ENCODE peak calls at places on chromosomes 5 and 9, in seven cellular contexts. M is sigmoid colon, G is kidney, X is mesendoderm, P is uterus, F is transverse colon, C is mammary epithelial cell. I is an unnamed sample.

GRCh38 chr5:150394912-150395689 is 17.6 kb downstream of the CD74 start:
- DNase-seq in M (no peak), G (peak; percentile 71), X (no peak), P (no peak), F (no peak), C (no peak), I (no peak)

GRCh38 chr9:104091708-104092107 is 2.4 kb upstream of the SMC2 start:
- DNase-seq in M (peak; percentile 83), G (no peak), X (peak; percentile 11), P (peak; percentile 76), F (peak; percentile 51), C (peak; percentile 24), I (no peak)

GRCh38 chr9:89418112-89418872 is 79.6 kb downstream of the SEMA4D start:
- DNase-seq in M (no peak), G (no peak), X (no peak), P (no peak), F (no peak), C (no peak), I (no peak)

GRCh38 chr5:138110266-138110963 is 26.6 kb downstream of the WNT8A start:
- DNase-seq in M (no peak), G (no peak), X (peak; percentile 73), P (no peak), F (no peak), C (no peak), I (no peak)

GRCh38 chr5:144276034-144276822 is 105.6 kb downstream of the KCTD16 start:
- DNase-seq in M (no peak), G (no peak), X (no peak), P (no peak), F (no peak), C (no peak), I (no peak)

GRCh38 chr9:126338945-126339344 is 12.3 kb downstream of the MVB12B start:
- DNase-seq in M (no peak), G (no peak), X (no peak), P (no peak), F (no peak), C (no peak), I (no peak)

GRCh38 chr5:140734354-140734753 is 34.1 kb downstream of the ZMAT2 start:
- DNase-seq in M (no peak), G (no peak), X (peak; percentile 8), P (no peak), F (no peak), C (no peak), I (peak; percentile 50)

GRCh38 chr5:125584119-125584518 is 837.7 kb upstream of the ZNF608 start:
- DNase-seq in M (no peak), G (no peak), X (no peak), P (no peak), F (no peak), C (no peak), I (no peak)

GRCh38 chr5:76807296-76807695 is 11.5 kb upstream of the F2RL1 start:
- DNase-seq in M (no peak), G (no peak), X (peak; percentile 89), P (no peak), F (no peak), C (peak; percentile 85), I (no peak)

GRCh38 chr9:20403346-20403745 is 219.0 kb downstream of the MLLT3 start:
- DNase-seq in M (no peak), G (no peak), X (peak; percentile 47), P (no peak), F (no peak), C (no peak), I (no peak)

GRCh38 chr9:35628389-35628991 is 10.3 kb upstream of the CD72 start:
- DNase-seq in M (no peak), G (no peak), X (no peak), P (no peak), F (no peak), C (no peak), I (no peak)

GRCh38 chr9:127936347-127936852 is 1.3 kb downstream of the DPM2 start:
- DNase-seq in M (no peak), G (no peak), X (no peak), P (no peak), F (no peak), C (no peak), I (no peak)

GRCh38 chr9:127935765-127936221 is 1.9 kb downstream of the DPM2 start:
- DNase-seq in M (no peak), G (no peak), X (no peak), P (no peak), F (no peak), C (no peak), I (no peak)

GRCh38 chr9:127934986-127935385 is 2.7 kb downstream of the DPM2 start:
- DNase-seq in M (no peak), G (no peak), X (no peak), P (no peak), F (no peak), C (no peak), I (no peak)

GRCh38 chr9:127937046-127937382 is 640 bp downstream of the DPM2 start:
- DNase-seq in M (no peak), G (no peak), X (no peak), P (no peak), F (no peak), C (no peak), I (no peak)

GRCh38 chr9:127934248-127934647 is 3.4 kb downstream of the DPM2 start:
- DNase-seq in M (no peak), G (peak; percentile 31), X (no peak), P (no peak), F (no peak), C (no peak), I (no peak)
- H3K4me1 ChIP-seq in M (peaks cover 43% of the 10 kb centered on the region), G (peaks cover 37% of the 10 kb centered on the region), X (peaks cover 12% of the 10 kb centered on the region), P (peaks cover 7% of the 10 kb centered on the region), F (peaks cover 17% of the 10 kb centered on the region), C (peaks cover 29% of the 10 kb centered on the region), I (peaks cover 22% of the 10 kb centered on the region)

GRCh38 chr5:180809403-180810209 is 7.0 kb upstream of the MGAT1 start:
- DNase-seq in M (peak; percentile 97), G (no peak), X (peak; percentile 93), P (peak; percentile 93), F (peak; percentile 94), C (peak; percentile 90), I (peak; percentile 96)

GRCh38 chr5:180806351-180807011 is 3.9 kb upstream of the MGAT1 start:
- DNase-seq in M (peak; percentile 64), G (peak; percentile 36), X (no peak), P (no peak), F (no peak), C (no peak), I (no peak)

GRCh38 chr5:180807654-180808414 is 5.2 kb upstream of the MGAT1 start:
- DNase-seq in M (no peak), G (no peak), X (no peak), P (no peak), F (peak; percentile 6), C (no peak), I (no peak)

GRCh38 chr5:180810210-180811011 is 7.8 kb upstream of the MGAT1 start:
- DNase-seq in M (peak; percentile 98), G (peak; percentile 99), X (peak; percentile 97), P (peak; percentile 97), F (peak; percentile 99), C (peak; percentile 94), I (peak; percentile 97)

DNA sequence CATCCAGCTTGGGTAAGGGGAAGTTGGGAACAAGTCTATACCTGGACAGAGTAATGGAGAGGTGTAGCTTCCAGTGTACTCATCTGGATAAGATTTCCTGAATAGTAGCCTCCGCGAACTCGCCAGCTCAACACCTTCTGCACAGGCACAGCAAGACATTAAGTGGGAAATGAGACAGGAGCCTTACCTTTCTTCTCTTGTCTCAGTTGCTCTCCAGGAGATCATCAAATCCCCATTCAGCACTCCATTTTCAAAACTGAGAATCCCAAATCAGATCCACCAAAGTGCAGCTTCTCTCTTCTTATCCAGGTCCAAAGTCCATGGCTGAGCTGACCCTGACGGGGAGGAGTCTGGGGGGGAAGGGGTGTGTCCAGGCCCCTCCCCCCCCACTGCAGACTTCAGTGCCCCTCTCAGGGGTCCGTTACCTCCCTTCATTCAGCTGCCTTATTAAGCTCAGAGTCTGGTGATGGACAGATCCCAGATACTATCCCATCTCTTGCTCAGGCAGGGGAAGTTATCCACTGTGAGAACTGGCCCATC is 5.9 kb upstream of the MGAT1 start:
- DNase-seq in M (peak; percentile 58), G (peak; percentile 48), X (no peak), P (no peak), F (peak; percentile 20), C (peak; percentile 40), I (no peak)
- H3K4me3 ChIP-seq in M (peak overlapping the region; percentile 59), G (peak overlapping the region; percentile 80), X (no peak overlapping the region), P (no peak overlapping the region), F (no peak overlapping the region), C (peak overlapping the region; percentile 71), I (peak overlapping the region; percentile 64)

DNA sequence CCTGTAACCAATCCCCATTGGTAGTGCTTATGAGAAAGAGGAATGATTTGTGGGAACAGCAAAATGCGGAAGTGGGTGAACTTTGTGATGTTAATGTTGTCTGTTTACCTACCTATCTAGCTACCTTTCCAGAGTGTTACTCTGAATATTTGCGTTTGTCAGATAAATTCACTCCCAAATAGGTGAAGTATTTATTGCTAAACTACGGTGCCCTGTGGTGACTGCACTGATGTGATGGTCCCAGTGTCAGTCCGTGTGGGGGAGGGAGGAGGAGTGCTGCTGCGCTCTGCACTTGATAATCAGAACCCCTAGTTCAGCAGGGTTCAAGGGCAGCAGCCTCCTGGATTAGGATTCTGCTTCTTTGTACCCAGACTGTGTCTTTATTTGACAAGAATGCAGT is 55.3 kb downstream of the TJP2 start:
- DNase-seq in M (no peak), G (no peak), X (no peak), P (no peak), F (no peak), C (no peak), I (no peak)
- H3K36me3 ChIP-seq in M (peaks cover 40% of the 10 kb centered on the region), G (peaks cover 41% of the 10 kb centered on the region), X (peaks cover 3% of the 10 kb centered on the region), P (no peaks in the 10 kb centered on the region), F (no peaks in the 10 kb centered on the region), C (peaks cover 43% of the 10 kb centered on the region), I (no peaks in the 10 kb centered on the region)

GRCh38 chr5:39369123-39369815 is 5.0 kb upstream of the C9 start:
- DNase-seq in M (no peak), G (no peak), X (no peak), P (no peak), F (no peak), C (no peak), I (no peak)
- H3K4me1 ChIP-seq in M (no peaks in the 10 kb centered on the region), G (peaks cover 13% of the 10 kb centered on the region), X (no peaks in the 10 kb centered on the region), P (no peaks in the 10 kb centered on the region), F (no peaks in the 10 kb centered on the region), C (peaks cover 2% of the 10 kb centered on the region), I (peaks cover 38% of the 10 kb centered on the region)

GRCh38 chr9:115234094-115234493 is 116.1 kb upstream of the TNC start:
- DNase-seq in M (no peak), G (no peak), X (no peak), P (no peak), F (no peak), C (peak; percentile 97), I (no peak)
- H3K4me3 ChIP-seq in M (no peak overlapping the region), G (no peak overlapping the region), X (no peak overlapping the region), P (no peak overlapping the region), F (no peak overlapping the region), C (no peak overlapping the region), I (no peak overlapping the region)

I was measured in Caco-2.